ENCODE peak calls at places on chromosomes 16 and 17, in six cellular contexts. H, F, T, R, B and A are unnamed samples.
A peak's percentile ranks its signal among the peaks of the same experiment; 100 is the strongest.

GRCh38 chr17:8693328-8693727 is 51.3 kb downstream of the CCDC42 start:
- DNase-seq in H (no peak), F (no peak), T (no peak), R (no peak), B (peak; percentile 56), A (peak; percentile 62)

GRCh38 chr17:46194393-46195216 is 1.4 kb upstream of the KANSL1 start:
- DNase-seq in H (no peak), F (no peak), T (no peak), R (no peak), B (no peak), A (no peak)

GRCh38 chr16:30032083-30032819 is 1.2 kb upstream of the TLCD3B start:
- DNase-seq in H (no peak), F (peak; percentile 86), T (peak; percentile 48), R (peak; percentile 46), B (no peak), A (no peak)

GRCh38 chr17:41511130-41511529 is 5.7 kb upstream of the KRT13 start:
- DNase-seq in H (no peak), F (no peak), T (peak; percentile 53), R (no peak), B (no peak), A (no peak)

GRCh38 chr16:9139965-9140364 is 48.5 kb downstream of the HAPSTR1 start:
- DNase-seq in H (no peak), F (no peak), T (no peak), R (no peak), B (no peak), A (no peak)

GRCh38 chr16:81645303-81645702 is 133.8 kb upstream of the PLCG2 start:
- DNase-seq in H (peak; percentile 66), F (no peak), T (no peak), R (peak; percentile 97), B (no peak), A (peak; percentile 80)

GRCh38 chr16:24626251-24626650 is 86.9 kb downstream of the RBBP6 start:
- DNase-seq in H (no peak), F (no peak), T (no peak), R (no peak), B (no peak), A (no peak)

GRCh38 chr17:44604149-44605115 is 47.1 kb downstream of the FZD2 start:
- DNase-seq in H (no peak), F (no peak), T (no peak), R (no peak), B (no peak), A (no peak)

GRCh38 chr17:1915889-1916288 is 86.1 kb downstream of the RPA1 start:
- DNase-seq in H (no peak), F (no peak), T (no peak), R (no peak), B (no peak), A (no peak)

GRCh38 chr17:65011047-65011446 is 45.5 kb downstream of the GNA13 start:
- DNase-seq in H (no peak), F (no peak), T (no peak), R (no peak), B (no peak), A (no peak)

GRCh38 chr16:72677662-72678447 is 370.1 kb downstream of the ZFHX3 start:
- DNase-seq in H (no peak), F (no peak), T (no peak), R (no peak), B (no peak), A (no peak)

GRCh38 chr17:58574025-58574424 is 59.6 kb upstream of the MTMR4 start:
- DNase-seq in H (no peak), F (no peak), T (no peak), R (no peak), B (no peak), A (no peak)

GRCh38 chr17:38571833-38572274 is 33.9 kb downstream of the SRCIN1 start:
- DNase-seq in H (no peak), F (no peak), T (no peak), R (no peak), B (no peak), A (no peak)

GRCh38 chr16:3856367-3857141 is 24.0 kb downstream of the CREBBP start:
- DNase-seq in H (no peak), F (no peak), T (no peak), R (no peak), B (no peak), A (no peak)

GRCh38 chr17:83198366-83199341 is 119.2 kb downstream of the METRNL start:
- DNase-seq in H (peak; percentile 15), F (no peak), T (no peak), R (peak; percentile 10), B (peak; percentile 64), A (no peak)

GRCh38 chr17:75512946-75513666 is 2.2 kb downstream of the CASKIN2 start:
- DNase-seq in H (no peak), F (no peak), T (no peak), R (no peak), B (no peak), A (no peak)

GRCh38 chr16:89958068-89958467 is 9.5 kb downstream of the DEF8 start:
- DNase-seq in H (peak; percentile 45), F (no peak), T (no peak), R (no peak), B (no peak), A (no peak)

GRCh38 chr16:69495821-69496220 is 69.9 kb upstream of the NFAT5 start:
- DNase-seq in H (peak; percentile 47), F (no peak), T (peak; percentile 39), R (no peak), B (no peak), A (no peak)

GRCh38 chr17:79785900-79786810 is 8.2 kb downstream of the CBX2 start:
- DNase-seq in H (no peak), F (no peak), T (no peak), R (no peak), B (no peak), A (no peak)

GRCh38 chr16:70703041-70703834 is 17.4 kb upstream of the MTSS2 start:
- DNase-seq in H (peak; percentile 58), F (no peak), T (no peak), R (no peak), B (peak; percentile 96), A (peak; percentile 93)
- H3K27ac ChIP-seq in H (peak overlapping the region; percentile 44), F (no peak overlapping the region), T (peak overlapping the region; percentile 79), R (no peak overlapping the region), B (peak overlapping the region; percentile 100), A (peak overlapping the region; percentile 96)

GRCh38 chr16:67183284-67183626 is 508 bp downstream of the MATCAP1 start:
- DNase-seq in H (no peak), F (no peak), T (no peak), R (no peak), B (no peak), A (no peak)
- H3K4me3 ChIP-seq in H (peak overlapping the region; percentile 72), F (peak overlapping the region; percentile 90), T (peak overlapping the region; percentile 54), R (no peak overlapping the region), B (peak overlapping the region; percentile 66), A (peak overlapping the region; percentile 97)

GRCh38 chr17:16909887-16910286 is 62.0 kb downstream of the TNFRSF13B start:
- DNase-seq in H (no peak), F (no peak), T (no peak), R (no peak), B (no peak), A (no peak)
- H3K27ac ChIP-seq in H (no peak overlapping the region), F (no peak overlapping the region), T (no peak overlapping the region), R (no peak overlapping the region), B (no peak overlapping the region), A (no peak overlapping the region)

GRCh38 chr17:29003289-29003688 is 2.5 kb downstream of the SEZ6 start:
- DNase-seq in H (no peak), F (no peak), T (no peak), R (no peak), B (no peak), A (no peak)

GRCh38 chr17:29004081-29004692 is 1.6 kb downstream of the SEZ6 start:
- DNase-seq in H (no peak), F (no peak), T (no peak), R (no peak), B (no peak), A (no peak)

GRCh38 chr17:29007456-29008455 is 1.9 kb upstream of the SEZ6 start:
- DNase-seq in H (no peak), F (no peak), T (no peak), R (no peak), B (no peak), A (no peak)

GRCh38 chr17:29005936-29006438 is at the start of gene SEZ6:
- DNase-seq in H (peak; percentile 78), F (peak; percentile 84), T (peak; percentile 74), R (peak; percentile 75), B (peak; percentile 73), A (no peak)

DNA sequence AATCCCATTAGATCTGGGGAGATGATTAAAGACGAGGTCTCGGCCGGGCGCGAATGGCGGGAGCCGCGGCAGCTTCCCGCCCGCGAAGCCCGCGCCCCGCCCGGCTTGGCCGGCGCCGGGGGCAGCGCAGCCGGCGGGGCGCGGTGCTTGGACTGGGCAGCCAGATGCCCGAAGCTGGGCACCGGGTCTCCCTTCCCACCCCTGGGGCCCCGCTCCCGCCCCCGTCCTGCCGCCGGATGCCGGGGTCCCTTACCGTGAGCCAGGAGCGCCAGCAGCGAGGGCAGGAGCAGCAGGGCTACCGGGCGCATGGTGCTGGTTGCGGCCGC is 308 bp downstream of the SEZ6 start:
- DNase-seq in H (no peak), F (no peak), T (no peak), R (no peak), B (no peak), A (no peak)
- H3K4me3 ChIP-seq in H (no peak overlapping the region), F (no peak overlapping the region), T (peak overlapping the region; percentile 29), R (no peak overlapping the region), B (no peak overlapping the region), A (peak overlapping the region; percentile 62)

DNA sequence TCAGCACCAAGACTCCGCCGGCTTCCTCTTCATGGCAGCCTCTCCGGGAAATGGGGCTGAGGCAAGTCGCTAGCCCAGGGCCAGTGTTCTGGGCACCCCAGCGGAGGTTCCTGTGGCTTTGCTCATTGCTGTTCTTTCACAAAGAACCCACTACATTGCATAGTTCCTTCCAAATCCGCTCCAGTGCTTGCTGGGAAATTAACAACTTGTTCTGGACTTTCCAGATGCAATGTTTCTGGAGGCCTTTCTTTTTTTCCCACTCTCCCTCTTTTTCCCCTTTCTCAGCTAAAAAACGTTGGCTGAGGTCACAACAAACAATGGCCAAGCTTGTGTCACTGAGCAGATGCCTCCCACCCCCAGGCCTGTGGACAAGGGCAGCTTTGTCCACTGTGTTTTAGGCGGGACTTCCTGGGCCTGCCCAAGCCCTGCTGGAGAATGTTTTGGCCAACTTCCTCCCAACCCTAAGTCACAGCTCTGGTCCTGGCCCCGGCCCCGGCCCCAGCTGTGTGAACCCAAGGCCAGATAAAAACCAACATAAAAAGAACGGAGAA is 131.5 kb upstream of the RCVRN start:
- DNase-seq in H (peak; percentile 77), F (no peak), T (no peak), R (peak; percentile 34), B (no peak), A (peak; percentile 85)
- H3K27ac ChIP-seq in H (peak overlapping the region; percentile 78), F (no peak overlapping the region), T (peak overlapping the region; percentile 68), R (peak overlapping the region; percentile 21), B (peak overlapping the region; percentile 47), A (peak overlapping the region; percentile 45)